ENCODE peak calls at places on chromosomes 7 and 10, in ten cellular contexts. Q is esophagus muscularis mucosa, M is suprapubic skin, K is stomach, X is Panc1, Y is prostate gland, O is endothelial cell of umbilical vein, H is spleen, R is transverse colon, J is K562. D is an unnamed sample. For H3K27me3, the result is how much of the 10 kb centered on the place peaks cover.

GRCh38 chr7:45917658-45918057 is 3.4 kb downstream of the IGFBP3 start:
- DNase-seq in Q (peak), M (peak), K (peak), X (no peak), Y (peak), O (peak), H (peak), R (peak), J (peak), D (peak)

GRCh38 chr7:112163021-112163310 is 43.2 kb downstream of the DOCK4 start:
- DNase-seq in Q (no peak), M (no peak), K (no peak), X (no peak), Y (no peak), O (peak), H (no peak), R (no peak), J (no peak), D (no peak)

GRCh38 chr10:115895196-115895595 is 377.8 kb downstream of the GFRA1 start:
- DNase-seq in Q (no peak), M (no peak), K (no peak), X (no peak), Y (no peak), O (no peak), H (no peak), R (no peak), J (no peak), D (no peak)

GRCh38 chr7:30733216-30733615 is 18.7 kb upstream of the INMT start:
- DNase-seq in Q (no peak), M (no peak), K (no peak), X (no peak), Y (no peak), O (no peak), H (no peak), R (no peak), J (no peak), D (no peak)

GRCh38 chr10:52653510-52653909 is 119.1 kb downstream of the MBL2 start:
- DNase-seq in Q (no peak), M (no peak), K (no peak), X (no peak), Y (no peak), O (no peak), H (no peak), R (no peak), J (no peak), D (no peak)

GRCh38 chr7:108592633-108593277 is 23.1 kb downstream of the DNAJB9 start:
- DNase-seq in Q (no peak), M (no peak), K (no peak), X (no peak), Y (peak), O (no peak), H (no peak), R (no peak), J (no peak), D (no peak)

GRCh38 chr7:32500922-32501341 is 5.6 kb downstream of the AVL9 start:
- DNase-seq in Q (peak), M (no peak), K (no peak), X (no peak), Y (no peak), O (peak), H (no peak), R (no peak), J (no peak), D (no peak)

GRCh38 chr10:110512461-110513187 is 14.9 kb downstream of the DUSP5 start:
- DNase-seq in Q (no peak), M (no peak), K (no peak), X (no peak), Y (no peak), O (peak), H (no peak), R (no peak), J (no peak), D (no peak)

GRCh38 chr7:29988391-29989256 is 977 bp downstream of the SCRN1 start:
- DNase-seq in Q (no peak), M (peak), K (peak), X (peak), Y (no peak), O (peak), H (peak), R (peak), J (no peak), D (no peak)

GRCh38 chr7:128235469-128235868 is 5.6 kb upstream of the LEP start:
- DNase-seq in Q (no peak), M (no peak), K (no peak), X (no peak), Y (no peak), O (no peak), H (no peak), R (no peak), J (no peak), D (no peak)

GRCh38 chr7:2109936-2110585 is 122.7 kb downstream of the MAD1L1 start:
- DNase-seq in Q (no peak), M (no peak), K (peak), X (peak), Y (no peak), O (peak), H (no peak), R (no peak), J (peak), D (no peak)

GRCh38 chr10:44195120-44196007 is 189.5 kb downstream of the CXCL12 start:
- DNase-seq in Q (peak), M (no peak), K (peak), X (no peak), Y (peak), O (peak), H (no peak), R (peak), J (no peak), D (no peak)

GRCh38 chr10:6461961-6462360 is 118.1 kb downstream of the PRKCQ start:
- DNase-seq in Q (no peak), M (no peak), K (no peak), X (no peak), Y (no peak), O (no peak), H (no peak), R (no peak), J (no peak), D (no peak)

GRCh38 chr7:143205560-143206293 is 16.1 kb upstream of the TAS2R40 start:
- DNase-seq in Q (no peak), M (no peak), K (no peak), X (no peak), Y (no peak), O (no peak), H (no peak), R (peak), J (no peak), D (peak)

GRCh38 chr10:80260295-80261243 is 28.9 kb downstream of the MAT1A start:
- DNase-seq in Q (no peak), M (no peak), K (no peak), X (peak), Y (no peak), O (peak), H (peak), R (no peak), J (peak), D (no peak)

GRCh38 chr7:116167177-116167576 is 43.2 kb upstream of the TES start:
- DNase-seq in Q (no peak), M (no peak), K (no peak), X (no peak), Y (no peak), O (no peak), H (no peak), R (no peak), J (no peak), D (no peak)

GRCh38 chr10:55852850-55853249 is 508.2 kb downstream of the ZWINT start:
- DNase-seq in Q (no peak), M (no peak), K (no peak), X (no peak), Y (no peak), O (no peak), H (no peak), R (no peak), J (no peak), D (no peak)

GRCh38 chr10:9643782-9644181 is 1373.9 kb upstream of the CELF2 start:
- DNase-seq in Q (no peak), M (no peak), K (no peak), X (no peak), Y (no peak), O (no peak), H (no peak), R (no peak), J (no peak), D (no peak)

GRCh38 chr7:43018446-43018845 is 86.3 kb downstream of the MRPL32 start:
- DNase-seq in Q (no peak), M (no peak), K (no peak), X (no peak), Y (no peak), O (no peak), H (no peak), R (no peak), J (no peak), D (no peak)

GRCh38 chr10:101829561-101830315 is 11.5 kb upstream of the OGA start:
- DNase-seq in Q (no peak), M (peak), K (peak), X (no peak), Y (peak), O (no peak), H (peak), R (peak), J (peak), D (peak)

GRCh38 chr7:51369746-51370145 is 53.1 kb upstream of the COBL start:
- DNase-seq in Q (no peak), M (no peak), K (no peak), X (no peak), Y (no peak), O (no peak), H (no peak), R (no peak), J (no peak), D (no peak)

GRCh38 chr10:77864151-77864851 is 62.3 kb downstream of the DLG5 start:
- DNase-seq in Q (no peak), M (no peak), K (no peak), X (no peak), Y (no peak), O (no peak), H (peak), R (no peak), J (no peak), D (no peak)
- H3K27me3 ChIP-seq in Q (under half), M (under half), K (under half), X (under half), Y (under half), O (under half), H (under half), R (under half), J (under half), D (under half)

GRCh38 chr10:113680172-113681111 is 730 bp downstream of the CASP7 start:
- DNase-seq in Q (no peak), M (peak), K (peak), X (peak), Y (peak), O (peak), H (peak), R (peak), J (no peak), D (peak)
- TF ChIP-seq POLR2AphosphoS5 in Q (peak), M (no peak), K (no peak), X (no peak), Y (peak), O (peak), H (no peak), R (peak), J (no peak), D (no peak)

GRCh38 chr10:71212249-71213126 is at the start of gene UNC5B:
- DNase-seq in Q (no peak), M (peak), K (peak), X (no peak), Y (peak), O (peak), H (peak), R (peak), J (peak), D (peak)
- H3K27me3 ChIP-seq in Q (under half), M (under half), K (half or more), X (under half), Y (under half), O (under half), H (under half), R (half or more), J (half or more), D (under half)

DNA sequence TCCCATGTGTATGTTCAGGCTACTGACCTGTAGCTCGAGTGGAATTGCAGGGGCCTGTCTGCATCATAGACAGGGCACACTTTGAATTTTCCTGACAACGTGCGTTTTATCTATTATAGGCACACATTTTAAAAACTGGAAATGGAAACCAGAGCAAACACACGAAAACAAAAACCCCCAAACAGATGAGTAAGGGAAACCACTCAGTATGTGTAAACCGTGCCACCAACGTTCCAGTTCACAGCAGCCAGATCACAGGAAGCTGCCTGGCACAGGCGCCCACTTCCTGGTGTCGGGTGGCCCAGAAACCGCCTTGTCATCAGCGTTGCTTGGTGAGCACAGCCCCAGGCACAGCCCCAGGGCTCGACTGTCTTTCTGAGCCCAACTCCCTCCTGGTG is 34.5 kb upstream of the DNAJB6 start:
- DNase-seq in Q (no peak), M (no peak), K (peak), X (no peak), Y (peak), O (no peak), H (peak), R (peak), J (peak), D (peak)
- TF ChIP-seq POLR2AphosphoS5 in Q (no peak), M (no peak), K (no peak), X (no peak), Y (peak), O (no peak), H (peak), R (no peak), J (no peak), D (no peak)

GRCh38 chr7:159167139-159167538 is 22.5 kb upstream of the VIPR2 start:
- DNase-seq in Q (no peak), M (no peak), K (no peak), X (no peak), Y (no peak), O (no peak), H (no peak), R (no peak), J (no peak), D (no peak)

GRCh38 chr7:159169391-159169790 is 24.7 kb upstream of the VIPR2 start:
- DNase-seq in Q (no peak), M (no peak), K (no peak), X (no peak), Y (no peak), O (no peak), H (no peak), R (no peak), J (no peak), D (no peak)

GRCh38 chr7:159175792-159176191 is 31.1 kb upstream of the VIPR2 start:
- DNase-seq in Q (no peak), M (no peak), K (no peak), X (no peak), Y (no peak), O (no peak), H (no peak), R (no peak), J (no peak), D (no peak)

GRCh38 chr7:159177270-159178036 is 32.8 kb upstream of the VIPR2 start:
- DNase-seq in Q (no peak), M (no peak), K (no peak), X (no peak), Y (no peak), O (peak), H (no peak), R (no peak), J (no peak), D (no peak)

DNA sequence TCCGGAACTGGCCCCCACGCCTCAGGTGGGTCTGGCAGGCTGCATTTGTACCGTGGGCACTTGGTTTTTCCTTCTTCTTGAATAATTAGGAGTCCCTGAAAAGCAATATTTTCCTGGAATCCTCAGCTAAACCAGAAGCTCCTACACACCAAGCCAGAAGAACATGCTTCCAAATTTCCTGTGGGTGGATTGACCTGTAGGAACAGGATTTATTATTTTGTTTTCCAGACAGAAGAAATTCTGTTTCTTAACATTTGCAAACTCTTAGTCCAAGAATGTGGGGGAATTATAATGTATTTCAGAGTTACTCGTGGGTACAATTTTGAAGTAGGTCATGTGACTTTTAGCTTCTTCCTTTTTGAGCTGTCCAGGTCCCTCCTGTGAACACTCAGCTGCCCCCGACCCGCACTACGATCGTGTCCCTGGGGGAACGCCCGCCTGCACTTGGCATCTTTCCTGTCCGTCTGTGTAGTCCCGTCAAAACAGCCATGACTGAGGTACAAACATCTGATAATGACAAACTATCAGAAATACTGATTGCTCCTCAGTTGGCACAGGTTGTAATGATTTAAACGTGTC is 27.7 kb upstream of the VIPR2 start:
- DNase-seq in Q (no peak), M (no peak), K (no peak), X (no peak), Y (no peak), O (no peak), H (no peak), R (no peak), J (no peak), D (no peak)
- H3K27me3 ChIP-seq in Q (under half), M (under half), K (under half), X (under half), Y (under half), O (under half), H (under half), R (under half), J (half or more), D (under half)

GRCh38 chr10:128735996-128736395 is 609.8 kb upstream of the MKI67 start:
- DNase-seq in Q (no peak), M (no peak), K (no peak), X (no peak), Y (no peak), O (no peak), H (no peak), R (no peak), J (no peak), D (no peak)
- TF ChIP-seq POLR2AphosphoS5 in Q (no peak), M (no peak), K (no peak), X (no peak), Y (no peak), O (no peak), H (no peak), R (no peak), J (no peak), D (no peak)

DNA sequence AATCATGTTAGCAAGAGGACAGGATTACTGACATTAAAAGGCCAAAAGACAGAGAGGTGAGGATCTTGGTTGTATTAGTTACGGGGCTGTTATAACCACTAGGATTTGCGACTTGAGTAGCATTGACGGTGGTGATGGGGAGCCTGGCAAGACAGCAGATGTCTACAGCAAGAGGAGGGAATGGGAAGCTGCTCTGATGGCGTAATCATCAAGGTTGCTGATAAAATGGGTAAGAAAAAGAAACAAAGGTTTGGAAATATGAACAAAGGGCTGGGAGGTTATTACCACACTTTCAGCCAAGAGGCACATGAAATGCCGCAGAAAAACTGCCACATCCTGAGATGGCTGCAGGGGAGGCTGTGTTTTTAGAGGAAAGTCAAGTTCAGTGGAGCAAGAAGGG is 33.9 kb downstream of the TMEM229A start:
- DNase-seq in Q (no peak), M (no peak), K (no peak), X (no peak), Y (no peak), O (no peak), H (no peak), R (no peak), J (no peak), D (no peak)
- H3K27me3 ChIP-seq in Q (under half), M (under half), K (under half), X (under half), Y (under half), O (under half), H (under half), R (under half), J (under half), D (under half)

GRCh38 chr7:73426016-73426415 is 7.6 kb upstream of the FZD9 start:
- DNase-seq in Q (no peak), M (no peak), K (no peak), X (no peak), Y (no peak), O (no peak), H (no peak), R (no peak), J (no peak), D (no peak)

GRCh38 chr7:73427902-73428696 is 5.5 kb upstream of the FZD9 start:
- DNase-seq in Q (no peak), M (no peak), K (no peak), X (no peak), Y (no peak), O (no peak), H (peak), R (no peak), J (no peak), D (no peak)

GRCh38 chr7:73425356-73425983 is 8.1 kb upstream of the FZD9 start:
- DNase-seq in Q (no peak), M (no peak), K (no peak), X (no peak), Y (no peak), O (no peak), H (no peak), R (no peak), J (no peak), D (no peak)

GRCh38 chr7:73424486-73424885 is 9.1 kb upstream of the FZD9 start:
- DNase-seq in Q (no peak), M (no peak), K (no peak), X (no peak), Y (no peak), O (no peak), H (no peak), R (no peak), J (no peak), D (no peak)

DNA sequence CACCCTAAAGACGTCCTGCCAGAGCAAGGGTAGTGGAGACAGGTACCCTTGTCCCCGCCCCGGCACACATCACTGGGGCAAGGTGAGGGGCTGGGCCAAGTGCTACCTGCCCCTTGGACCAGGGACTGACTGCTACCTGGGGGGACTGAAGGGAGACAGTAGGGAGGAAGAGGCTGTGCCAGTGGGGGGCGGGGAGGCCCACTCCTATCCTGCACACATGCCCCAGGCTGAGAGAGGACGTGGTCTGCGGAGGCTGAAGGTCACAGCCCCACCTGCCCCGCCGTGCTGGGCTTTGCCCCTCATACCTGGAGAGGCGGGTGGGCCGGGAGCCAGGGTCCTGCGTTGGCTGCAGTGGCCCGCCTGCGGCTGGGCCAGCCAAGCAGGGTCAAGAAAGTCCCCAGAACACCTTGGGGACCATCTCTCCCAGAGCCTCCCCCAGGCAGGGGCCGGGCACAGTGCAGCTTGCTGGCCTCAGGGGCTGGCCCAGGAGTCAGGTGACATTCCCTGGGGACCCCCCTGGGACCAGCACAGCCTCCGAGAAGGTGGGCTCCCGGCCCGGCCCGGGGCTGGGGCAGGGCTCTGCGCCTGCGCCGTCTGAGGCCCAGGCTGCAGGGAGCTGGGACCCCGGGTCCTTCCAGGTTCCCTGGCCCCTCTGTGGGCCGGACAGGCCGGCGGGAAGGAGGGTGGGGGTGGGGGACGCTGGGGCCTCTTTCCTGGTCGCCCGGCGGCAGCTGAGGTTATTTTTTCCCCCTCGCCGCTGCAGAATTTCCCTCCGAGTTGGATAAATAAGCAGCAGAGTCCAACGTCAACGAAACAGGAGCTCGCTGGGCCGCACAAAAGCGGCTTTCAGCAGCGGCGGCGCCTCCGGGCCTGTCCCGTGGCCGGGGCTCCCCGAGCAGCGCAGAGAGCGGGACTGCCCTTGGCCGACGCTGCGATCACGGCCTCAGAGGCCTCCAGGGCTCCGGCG is 9.8 kb upstream of the FZD9 start:
- DNase-seq in Q (no peak), M (no peak), K (no peak), X (no peak), Y (no peak), O (peak), H (peak), R (no peak), J (no peak), D (peak)
- TF ChIP-seq POLR2AphosphoS5 in Q (no peak), M (no peak), K (no peak), X (no peak), Y (no peak), O (no peak), H (peak), R (no peak), J (no peak), D (no peak)